ENCODE peak calls at places on chromosomes 2 and 18, in nine cellular contexts. One of them, this sample, is unnamed.

GRCh38 chr2:203960791-203961190 is 24.2 kb downstream of the ICOS start:
- DNase-seq in activated CD8-positive, alpha-beta memory T cell treated with anti-CD3 and anti-CD28 coated beads for 48 hours: no peak
- DNase-seq in stimulated activated naive B cell treated with anti-CD40 and anti-IgM and Interleukin-4, amounts not matched to agents 10 μg/mL and 1 μg/mL and 100 μg/mL, for 72 hours: no peak
- DNase-seq in mammary epithelial cell: no peak
- DNase-seq in frontal cortex: no peak
- DNase-seq in DMS 273 treated with DMSO at 0.1 percent for 48 hours: no peak
- DNase-seq in fibroblast of the conjunctiva: no peak
- DNase-seq in T-cell: no peak
- DNase-seq in brain microvascular endothelial cell: peak
- DNase-seq in this sample: no peak

GRCh38 chr2:42047488-42048317 is at the start of gene PKDCC:
- DNase-seq in frontal cortex: peak
- DNase-seq in DMS 273 treated with DMSO at 0.1 percent for 48 hours: peak
- DNase-seq in mammary epithelial cell: peak
- DNase-seq in stimulated activated naive B cell treated with anti-CD40 and anti-IgM and Interleukin-4, amounts not matched to agents 10 μg/mL and 1 μg/mL and 100 μg/mL, for 72 hours: no peak
- DNase-seq in T-cell: no peak
- DNase-seq in brain microvascular endothelial cell: no peak
- DNase-seq in activated CD8-positive, alpha-beta memory T cell treated with anti-CD3 and anti-CD28 coated beads for 48 hours: no peak
- DNase-seq in fibroblast of the conjunctiva: peak
- DNase-seq in this sample: no peak

GRCh38 chr2:20487392-20488135 is 40.7 kb downstream of the RHOB start:
- DNase-seq in stimulated activated naive B cell treated with anti-CD40 and anti-IgM and Interleukin-4, amounts not matched to agents 10 μg/mL and 1 μg/mL and 100 μg/mL, for 72 hours: no peak
- DNase-seq in activated CD8-positive, alpha-beta memory T cell treated with anti-CD3 and anti-CD28 coated beads for 48 hours: no peak
- DNase-seq in fibroblast of the conjunctiva: no peak
- DNase-seq in DMS 273 treated with DMSO at 0.1 percent for 48 hours: no peak
- DNase-seq in brain microvascular endothelial cell: no peak
- DNase-seq in mammary epithelial cell: no peak
- DNase-seq in T-cell: no peak
- DNase-seq in frontal cortex: no peak
- DNase-seq in this sample: no peak

GRCh38 chr2:239092571-239093294 is 244.8 kb downstream of the TWIST2 start:
- DNase-seq in DMS 273 treated with DMSO at 0.1 percent for 48 hours: no peak
- DNase-seq in activated CD8-positive, alpha-beta memory T cell treated with anti-CD3 and anti-CD28 coated beads for 48 hours: no peak
- DNase-seq in stimulated activated naive B cell treated with anti-CD40 and anti-IgM and Interleukin-4, amounts not matched to agents 10 μg/mL and 1 μg/mL and 100 μg/mL, for 72 hours: no peak
- DNase-seq in fibroblast of the conjunctiva: no peak
- DNase-seq in mammary epithelial cell: no peak
- DNase-seq in brain microvascular endothelial cell: no peak
- DNase-seq in T-cell: no peak
- DNase-seq in frontal cortex: no peak
- DNase-seq in this sample: no peak

GRCh38 chr2:73823916-73824523 is 4.7 kb upstream of the STAMBP start:
- DNase-seq in activated CD8-positive, alpha-beta memory T cell treated with anti-CD3 and anti-CD28 coated beads for 48 hours: no peak
- DNase-seq in T-cell: peak
- DNase-seq in brain microvascular endothelial cell: peak
- DNase-seq in mammary epithelial cell: peak
- DNase-seq in DMS 273 treated with DMSO at 0.1 percent for 48 hours: peak
- DNase-seq in stimulated activated naive B cell treated with anti-CD40 and anti-IgM and Interleukin-4, amounts not matched to agents 10 μg/mL and 1 μg/mL and 100 μg/mL, for 72 hours: no peak
- DNase-seq in frontal cortex: peak
- DNase-seq in fibroblast of the conjunctiva: peak
- DNase-seq in this sample: no peak

GRCh38 chr2:78063246-78064020 is 541.3 kb upstream of the LRRTM4 start:
- DNase-seq in mammary epithelial cell: no peak
- DNase-seq in T-cell: no peak
- DNase-seq in stimulated activated naive B cell treated with anti-CD40 and anti-IgM and Interleukin-4, amounts not matched to agents 10 μg/mL and 1 μg/mL and 100 μg/mL, for 72 hours: no peak
- DNase-seq in DMS 273 treated with DMSO at 0.1 percent for 48 hours: no peak
- DNase-seq in brain microvascular endothelial cell: no peak
- DNase-seq in activated CD8-positive, alpha-beta memory T cell treated with anti-CD3 and anti-CD28 coated beads for 48 hours: no peak
- DNase-seq in frontal cortex: no peak
- DNase-seq in fibroblast of the conjunctiva: no peak
- DNase-seq in this sample: no peak

GRCh38 chr2:236705295-236706114 is 135.9 kb downstream of the ACKR3 start:
- DNase-seq in mammary epithelial cell: no peak
- DNase-seq in T-cell: no peak
- DNase-seq in activated CD8-positive, alpha-beta memory T cell treated with anti-CD3 and anti-CD28 coated beads for 48 hours: no peak
- DNase-seq in stimulated activated naive B cell treated with anti-CD40 and anti-IgM and Interleukin-4, amounts not matched to agents 10 μg/mL and 1 μg/mL and 100 μg/mL, for 72 hours: no peak
- DNase-seq in brain microvascular endothelial cell: no peak
- DNase-seq in frontal cortex: no peak
- DNase-seq in DMS 273 treated with DMSO at 0.1 percent for 48 hours: no peak
- DNase-seq in fibroblast of the conjunctiva: no peak
- DNase-seq in this sample: no peak

GRCh38 chr18:12393998-12394397 is 13.7 kb upstream of the PRELID3A start:
- DNase-seq in frontal cortex: no peak
- DNase-seq in DMS 273 treated with DMSO at 0.1 percent for 48 hours: no peak
- DNase-seq in T-cell: no peak
- DNase-seq in activated CD8-positive, alpha-beta memory T cell treated with anti-CD3 and anti-CD28 coated beads for 48 hours: no peak
- DNase-seq in mammary epithelial cell: no peak
- DNase-seq in stimulated activated naive B cell treated with anti-CD40 and anti-IgM and Interleukin-4, amounts not matched to agents 10 μg/mL and 1 μg/mL and 100 μg/mL, for 72 hours: no peak
- DNase-seq in brain microvascular endothelial cell: no peak
- DNase-seq in fibroblast of the conjunctiva: no peak
- DNase-seq in this sample: no peak

GRCh38 chr18:985301-985700 is 80.6 kb downstream of the ADCYAP1 start:
- DNase-seq in activated CD8-positive, alpha-beta memory T cell treated with anti-CD3 and anti-CD28 coated beads for 48 hours: no peak
- DNase-seq in mammary epithelial cell: no peak
- DNase-seq in brain microvascular endothelial cell: no peak
- DNase-seq in frontal cortex: no peak
- DNase-seq in T-cell: no peak
- DNase-seq in stimulated activated naive B cell treated with anti-CD40 and anti-IgM and Interleukin-4, amounts not matched to agents 10 μg/mL and 1 μg/mL and 100 μg/mL, for 72 hours: no peak
- DNase-seq in fibroblast of the conjunctiva: no peak
- DNase-seq in DMS 273 treated with DMSO at 0.1 percent for 48 hours: no peak
- DNase-seq in this sample: no peak

GRCh38 chr2:216671791-216672343 is 23.5 kb downstream of the IGFBP5 start:
- DNase-seq in mammary epithelial cell: no peak
- DNase-seq in brain microvascular endothelial cell: no peak
- DNase-seq in stimulated activated naive B cell treated with anti-CD40 and anti-IgM and Interleukin-4, amounts not matched to agents 10 μg/mL and 1 μg/mL and 100 μg/mL, for 72 hours: no peak
- DNase-seq in fibroblast of the conjunctiva: no peak
- DNase-seq in frontal cortex: no peak
- DNase-seq in DMS 273 treated with DMSO at 0.1 percent for 48 hours: no peak
- DNase-seq in activated CD8-positive, alpha-beta memory T cell treated with anti-CD3 and anti-CD28 coated beads for 48 hours: no peak
- DNase-seq in T-cell: no peak
- DNase-seq in this sample: no peak

GRCh38 chr18:62516242-62516641 is 6.6 kb upstream of the ZCCHC2 start:
- DNase-seq in mammary epithelial cell: no peak
- DNase-seq in brain microvascular endothelial cell: no peak
- DNase-seq in fibroblast of the conjunctiva: no peak
- DNase-seq in activated CD8-positive, alpha-beta memory T cell treated with anti-CD3 and anti-CD28 coated beads for 48 hours: no peak
- DNase-seq in frontal cortex: no peak
- DNase-seq in DMS 273 treated with DMSO at 0.1 percent for 48 hours: no peak
- DNase-seq in T-cell: no peak
- DNase-seq in stimulated activated naive B cell treated with anti-CD40 and anti-IgM and Interleukin-4, amounts not matched to agents 10 μg/mL and 1 μg/mL and 100 μg/mL, for 72 hours: no peak
- DNase-seq in this sample: no peak

GRCh38 chr2:9331704-9332103 is 91.6 kb downstream of the ITGB1BP1 start:
- DNase-seq in mammary epithelial cell: no peak
- DNase-seq in stimulated activated naive B cell treated with anti-CD40 and anti-IgM and Interleukin-4, amounts not matched to agents 10 μg/mL and 1 μg/mL and 100 μg/mL, for 72 hours: no peak
- DNase-seq in fibroblast of the conjunctiva: no peak
- DNase-seq in activated CD8-positive, alpha-beta memory T cell treated with anti-CD3 and anti-CD28 coated beads for 48 hours: no peak
- DNase-seq in brain microvascular endothelial cell: peak
- DNase-seq in frontal cortex: no peak
- DNase-seq in DMS 273 treated with DMSO at 0.1 percent for 48 hours: no peak
- DNase-seq in T-cell: no peak
- DNase-seq in this sample: no peak

GRCh38 chr2:203713381-203713780 is 6.9 kb downstream of the CD28 start:
- DNase-seq in DMS 273 treated with DMSO at 0.1 percent for 48 hours: no peak
- DNase-seq in stimulated activated naive B cell treated with anti-CD40 and anti-IgM and Interleukin-4, amounts not matched to agents 10 μg/mL and 1 μg/mL and 100 μg/mL, for 72 hours: no peak
- DNase-seq in T-cell: no peak
- DNase-seq in fibroblast of the conjunctiva: no peak
- DNase-seq in mammary epithelial cell: no peak
- DNase-seq in brain microvascular endothelial cell: no peak
- DNase-seq in activated CD8-positive, alpha-beta memory T cell treated with anti-CD3 and anti-CD28 coated beads for 48 hours: no peak
- DNase-seq in frontal cortex: no peak
- DNase-seq in this sample: no peak

GRCh38 chr2:69381337-69381737 is 5.7 kb downstream of the GFPT1 start:
- DNase-seq in fibroblast of the conjunctiva: peak
- DNase-seq in mammary epithelial cell: no peak
- DNase-seq in T-cell: no peak
- DNase-seq in activated CD8-positive, alpha-beta memory T cell treated with anti-CD3 and anti-CD28 coated beads for 48 hours: no peak
- DNase-seq in frontal cortex: no peak
- DNase-seq in DMS 273 treated with DMSO at 0.1 percent for 48 hours: no peak
- DNase-seq in brain microvascular endothelial cell: peak
- DNase-seq in stimulated activated naive B cell treated with anti-CD40 and anti-IgM and Interleukin-4, amounts not matched to agents 10 μg/mL and 1 μg/mL and 100 μg/mL, for 72 hours: no peak
- DNase-seq in this sample: no peak

GRCh38 chr2:74983606-74984005 is 25.2 kb downstream of the POLE4 start:
- DNase-seq in T-cell: no peak
- DNase-seq in fibroblast of the conjunctiva: no peak
- DNase-seq in brain microvascular endothelial cell: no peak
- DNase-seq in DMS 273 treated with DMSO at 0.1 percent for 48 hours: no peak
- DNase-seq in frontal cortex: no peak
- DNase-seq in activated CD8-positive, alpha-beta memory T cell treated with anti-CD3 and anti-CD28 coated beads for 48 hours: no peak
- DNase-seq in mammary epithelial cell: no peak
- DNase-seq in stimulated activated naive B cell treated with anti-CD40 and anti-IgM and Interleukin-4, amounts not matched to agents 10 μg/mL and 1 μg/mL and 100 μg/mL, for 72 hours: no peak
- DNase-seq in this sample: no peak

GRCh38 chr2:60481257-60481656 is 72.2 kb downstream of the BCL11A start:
- DNase-seq in DMS 273 treated with DMSO at 0.1 percent for 48 hours: no peak
- DNase-seq in stimulated activated naive B cell treated with anti-CD40 and anti-IgM and Interleukin-4, amounts not matched to agents 10 μg/mL and 1 μg/mL and 100 μg/mL, for 72 hours: no peak
- DNase-seq in brain microvascular endothelial cell: no peak
- DNase-seq in activated CD8-positive, alpha-beta memory T cell treated with anti-CD3 and anti-CD28 coated beads for 48 hours: no peak
- DNase-seq in T-cell: no peak
- DNase-seq in mammary epithelial cell: no peak
- DNase-seq in fibroblast of the conjunctiva: no peak
- DNase-seq in frontal cortex: no peak
- DNase-seq in this sample: no peak

GRCh38 chr2:26630669-26631360 is 10.4 kb downstream of the CIB4 start:
- DNase-seq in mammary epithelial cell: peak
- DNase-seq in frontal cortex: no peak
- DNase-seq in T-cell: no peak
- DNase-seq in DMS 273 treated with DMSO at 0.1 percent for 48 hours: no peak
- DNase-seq in stimulated activated naive B cell treated with anti-CD40 and anti-IgM and Interleukin-4, amounts not matched to agents 10 μg/mL and 1 μg/mL and 100 μg/mL, for 72 hours: no peak
- DNase-seq in activated CD8-positive, alpha-beta memory T cell treated with anti-CD3 and anti-CD28 coated beads for 48 hours: no peak
- DNase-seq in fibroblast of the conjunctiva: no peak
- DNase-seq in brain microvascular endothelial cell: peak
- DNase-seq in this sample: no peak

GRCh38 chr2:172087780-172088244 is 2.5 kb downstream of the DLX1 start:
- DNase-seq in brain microvascular endothelial cell: no peak
- DNase-seq in activated CD8-positive, alpha-beta memory T cell treated with anti-CD3 and anti-CD28 coated beads for 48 hours: no peak
- DNase-seq in stimulated activated naive B cell treated with anti-CD40 and anti-IgM and Interleukin-4, amounts not matched to agents 10 μg/mL and 1 μg/mL and 100 μg/mL, for 72 hours: no peak
- DNase-seq in T-cell: no peak
- DNase-seq in DMS 273 treated with DMSO at 0.1 percent for 48 hours: no peak
- DNase-seq in fibroblast of the conjunctiva: no peak
- DNase-seq in mammary epithelial cell: no peak
- DNase-seq in frontal cortex: peak
- DNase-seq in this sample: no peak

GRCh38 chr2:60215295-60215990 is 338.0 kb downstream of the BCL11A start:
- DNase-seq in T-cell: no peak
- DNase-seq in frontal cortex: no peak
- DNase-seq in fibroblast of the conjunctiva: no peak
- DNase-seq in mammary epithelial cell: no peak
- DNase-seq in DMS 273 treated with DMSO at 0.1 percent for 48 hours: no peak
- DNase-seq in stimulated activated naive B cell treated with anti-CD40 and anti-IgM and Interleukin-4, amounts not matched to agents 10 μg/mL and 1 μg/mL and 100 μg/mL, for 72 hours: no peak
- DNase-seq in brain microvascular endothelial cell: no peak
- DNase-seq in activated CD8-positive, alpha-beta memory T cell treated with anti-CD3 and anti-CD28 coated beads for 48 hours: no peak
- DNase-seq in this sample: no peak

GRCh38 chr2:58494059-58494458 is 252.9 kb upstream of the FANCL start:
- DNase-seq in DMS 273 treated with DMSO at 0.1 percent for 48 hours: no peak
- DNase-seq in brain microvascular endothelial cell: no peak
- DNase-seq in frontal cortex: no peak
- DNase-seq in activated CD8-positive, alpha-beta memory T cell treated with anti-CD3 and anti-CD28 coated beads for 48 hours: no peak
- DNase-seq in mammary epithelial cell: no peak
- DNase-seq in stimulated activated naive B cell treated with anti-CD40 and anti-IgM and Interleukin-4, amounts not matched to agents 10 μg/mL and 1 μg/mL and 100 μg/mL, for 72 hours: no peak
- DNase-seq in T-cell: no peak
- DNase-seq in fibroblast of the conjunctiva: no peak
- DNase-seq in this sample: no peak

GRCh38 chr2:117917223-117917917 is 96.5 kb downstream of the CCDC93 start:
- DNase-seq in DMS 273 treated with DMSO at 0.1 percent for 48 hours: no peak
- DNase-seq in activated CD8-positive, alpha-beta memory T cell treated with anti-CD3 and anti-CD28 coated beads for 48 hours: no peak
- DNase-seq in mammary epithelial cell: no peak
- DNase-seq in brain microvascular endothelial cell: no peak
- DNase-seq in T-cell: no peak
- DNase-seq in stimulated activated naive B cell treated with anti-CD40 and anti-IgM and Interleukin-4, amounts not matched to agents 10 μg/mL and 1 μg/mL and 100 μg/mL, for 72 hours: no peak
- DNase-seq in fibroblast of the conjunctiva: no peak
- DNase-seq in frontal cortex: no peak
- DNase-seq in this sample: no peak

GRCh38 chr18:78576967-78577366 is 402.7 kb upstream of the SALL3 start:
- DNase-seq in brain microvascular endothelial cell: no peak
- DNase-seq in activated CD8-positive, alpha-beta memory T cell treated with anti-CD3 and anti-CD28 coated beads for 48 hours: no peak
- DNase-seq in T-cell: no peak
- DNase-seq in mammary epithelial cell: no peak
- DNase-seq in frontal cortex: no peak
- DNase-seq in stimulated activated naive B cell treated with anti-CD40 and anti-IgM and Interleukin-4, amounts not matched to agents 10 μg/mL and 1 μg/mL and 100 μg/mL, for 72 hours: no peak
- DNase-seq in DMS 273 treated with DMSO at 0.1 percent for 48 hours: no peak
- DNase-seq in fibroblast of the conjunctiva: no peak
- DNase-seq in this sample: no peak

GRCh38 chr18:25247725-25248124 is 104.2 kb downstream of the ZNF521 start:
- DNase-seq in DMS 273 treated with DMSO at 0.1 percent for 48 hours: no peak
- DNase-seq in activated CD8-positive, alpha-beta memory T cell treated with anti-CD3 and anti-CD28 coated beads for 48 hours: no peak
- DNase-seq in fibroblast of the conjunctiva: no peak
- DNase-seq in T-cell: no peak
- DNase-seq in brain microvascular endothelial cell: peak
- DNase-seq in stimulated activated naive B cell treated with anti-CD40 and anti-IgM and Interleukin-4, amounts not matched to agents 10 μg/mL and 1 μg/mL and 100 μg/mL, for 72 hours: no peak
- DNase-seq in frontal cortex: no peak
- DNase-seq in mammary epithelial cell: no peak
- DNase-seq in this sample: no peak

GRCh38 chr18:9876867-9877654 is 8.7 kb upstream of the TXNDC2 start:
- DNase-seq in brain microvascular endothelial cell: peak
- DNase-seq in mammary epithelial cell: peak
- DNase-seq in DMS 273 treated with DMSO at 0.1 percent for 48 hours: no peak
- DNase-seq in activated CD8-positive, alpha-beta memory T cell treated with anti-CD3 and anti-CD28 coated beads for 48 hours: no peak
- DNase-seq in fibroblast of the conjunctiva: peak
- DNase-seq in frontal cortex: no peak
- DNase-seq in T-cell: no peak
- DNase-seq in stimulated activated naive B cell treated with anti-CD40 and anti-IgM and Interleukin-4, amounts not matched to agents 10 μg/mL and 1 μg/mL and 100 μg/mL, for 72 hours: no peak
- DNase-seq in this sample: no peak

GRCh38 chr2:146003337-146003736 is 1483.4 kb upstream of the ZEB2 start:
- DNase-seq in brain microvascular endothelial cell: no peak
- DNase-seq in frontal cortex: no peak
- DNase-seq in stimulated activated naive B cell treated with anti-CD40 and anti-IgM and Interleukin-4, amounts not matched to agents 10 μg/mL and 1 μg/mL and 100 μg/mL, for 72 hours: no peak
- DNase-seq in mammary epithelial cell: no peak
- DNase-seq in activated CD8-positive, alpha-beta memory T cell treated with anti-CD3 and anti-CD28 coated beads for 48 hours: no peak
- DNase-seq in DMS 273 treated with DMSO at 0.1 percent for 48 hours: no peak
- DNase-seq in T-cell: no peak
- DNase-seq in fibroblast of the conjunctiva: no peak
- DNase-seq in this sample: no peak

GRCh38 chr2:109337221-109337620 is 208.2 kb downstream of the SH3RF3 start:
- DNase-seq in stimulated activated naive B cell treated with anti-CD40 and anti-IgM and Interleukin-4, amounts not matched to agents 10 μg/mL and 1 μg/mL and 100 μg/mL, for 72 hours: no peak
- DNase-seq in mammary epithelial cell: no peak
- DNase-seq in DMS 273 treated with DMSO at 0.1 percent for 48 hours: no peak
- DNase-seq in fibroblast of the conjunctiva: no peak
- DNase-seq in T-cell: no peak
- DNase-seq in activated CD8-positive, alpha-beta memory T cell treated with anti-CD3 and anti-CD28 coated beads for 48 hours: no peak
- DNase-seq in frontal cortex: no peak
- DNase-seq in brain microvascular endothelial cell: no peak
- DNase-seq in this sample: no peak

GRCh38 chr2:42769583-42770287 is 5.8 kb upstream of the OXER1 start:
- DNase-seq in brain microvascular endothelial cell: no peak
- DNase-seq in mammary epithelial cell: no peak
- DNase-seq in T-cell: no peak
- DNase-seq in fibroblast of the conjunctiva: no peak
- DNase-seq in stimulated activated naive B cell treated with anti-CD40 and anti-IgM and Interleukin-4, amounts not matched to agents 10 μg/mL and 1 μg/mL and 100 μg/mL, for 72 hours: no peak
- DNase-seq in activated CD8-positive, alpha-beta memory T cell treated with anti-CD3 and anti-CD28 coated beads for 48 hours: no peak
- DNase-seq in DMS 273 treated with DMSO at 0.1 percent for 48 hours: no peak
- DNase-seq in frontal cortex: no peak
- DNase-seq in this sample: no peak

GRCh38 chr2:11866358-11867335 is 120.2 kb downstream of the LPIN1 start:
- DNase-seq in brain microvascular endothelial cell: no peak
- DNase-seq in DMS 273 treated with DMSO at 0.1 percent for 48 hours: no peak
- DNase-seq in mammary epithelial cell: no peak
- DNase-seq in T-cell: no peak
- DNase-seq in activated CD8-positive, alpha-beta memory T cell treated with anti-CD3 and anti-CD28 coated beads for 48 hours: no peak
- DNase-seq in frontal cortex: no peak
- DNase-seq in stimulated activated naive B cell treated with anti-CD40 and anti-IgM and Interleukin-4, amounts not matched to agents 10 μg/mL and 1 μg/mL and 100 μg/mL, for 72 hours: no peak
- DNase-seq in fibroblast of the conjunctiva: no peak
- DNase-seq in this sample: no peak

GRCh38 chr2:234335676-234336228 is 161.1 kb downstream of the ARL4C start:
- DNase-seq in DMS 273 treated with DMSO at 0.1 percent for 48 hours: peak
- DNase-seq in stimulated activated naive B cell treated with anti-CD40 and anti-IgM and Interleukin-4, amounts not matched to agents 10 μg/mL and 1 μg/mL and 100 μg/mL, for 72 hours: peak
- DNase-seq in T-cell: peak
- DNase-seq in activated CD8-positive, alpha-beta memory T cell treated with anti-CD3 and anti-CD28 coated beads for 48 hours: peak
- DNase-seq in frontal cortex: peak
- DNase-seq in mammary epithelial cell: peak
- DNase-seq in brain microvascular endothelial cell: peak
- DNase-seq in fibroblast of the conjunctiva: peak
- DNase-seq in this sample: no peak